ENCODE peak calls at places on chromosome 19, in nine cellular contexts. Y, G, K, Q, F, U, Z, X and R are unnamed samples.

GRCh38 chr19:48925240-48925843 is 8.2 kb upstream of the DHDH start:
- DNase-seq in Y (peak), G (no peak), K (no peak), Q (peak), F (no peak), U (no peak), Z (no peak), X (no peak), R (no peak)

GRCh38 chr19:35347930-35348298 is 212 bp downstream of the FFAR1 start:
- DNase-seq in Y (no peak), G (no peak), K (no peak), Q (no peak), F (peak), U (no peak), Z (no peak), X (no peak), R (no peak)

GRCh38 chr19:31054430-31054829 is 294.8 kb downstream of the TSHZ3 start:
- DNase-seq in Y (peak), G (no peak), K (no peak), Q (no peak), F (no peak), U (no peak), Z (peak), X (peak), R (no peak)

GRCh38 chr19:7506385-7507328 is 9.2 kb upstream of the ZNF358 start:
- DNase-seq in Y (no peak), G (peak), K (peak), Q (peak), F (peak), U (peak), Z (peak), X (no peak), R (no peak)

GRCh38 chr19:2049741-2050348 is 1.2 kb downstream of the MKNK2 start:
- DNase-seq in Y (no peak), G (peak), K (peak), Q (peak), F (peak), U (peak), Z (peak), X (no peak), R (peak)

GRCh38 chr19:3809881-3810707 is 23.9 kb upstream of the MATK start:
- DNase-seq in Y (no peak), G (no peak), K (no peak), Q (no peak), F (no peak), U (no peak), Z (peak), X (no peak), R (no peak)

GRCh38 chr19:49689133-49690072 is at the start of gene ADM5:
- DNase-seq in Y (no peak), G (peak), K (peak), Q (no peak), F (peak), U (peak), Z (no peak), X (no peak), R (peak)

GRCh38 chr19:34269081-34269480 is 14.7 kb downstream of the GARRE1 start:
- DNase-seq in Y (no peak), G (no peak), K (no peak), Q (no peak), F (no peak), U (no peak), Z (no peak), X (no peak), R (no peak)

GRCh38 chr19:48539503-48540096 is 12.4 kb upstream of the SULT2B1 start:
- DNase-seq in Y (no peak), G (no peak), K (no peak), Q (no peak), F (no peak), U (peak), Z (no peak), X (no peak), R (no peak)

GRCh38 chr19:13960863-13961784 is 8.8 kb downstream of the DCAF15 start:
- DNase-seq in Y (no peak), G (no peak), K (no peak), Q (no peak), F (peak), U (no peak), Z (no peak), X (no peak), R (no peak)

GRCh38 chr19:54390942-54391577 is 24.2 kb upstream of the TTYH1 start:
- DNase-seq in Y (peak), G (no peak), K (peak), Q (no peak), F (no peak), U (peak), Z (peak), X (peak), R (peak)

GRCh38 chr19:46821512-46822359 is 28.9 kb downstream of the AP2S1 start:
- DNase-seq in Y (no peak), G (no peak), K (no peak), Q (no peak), F (no peak), U (no peak), Z (peak), X (peak), R (no peak)

GRCh38 chr19:54312436-54313362 is at the start of gene LILRA5:
- DNase-seq in Y (no peak), G (peak), K (no peak), Q (no peak), F (no peak), U (no peak), Z (peak), X (no peak), R (no peak)

GRCh38 chr19:52590728-52591127 is 20.6 kb downstream of the ZNF701 start:
- DNase-seq in Y (no peak), G (no peak), K (no peak), Q (no peak), F (no peak), U (no peak), Z (peak), X (no peak), R (no peak)

GRCh38 chr19:7629347-7630054 is at the start of the genes PET100 and XAB2:
- DNase-seq in Y (peak), G (peak), K (peak), Q (peak), F (peak), U (peak), Z (peak), X (peak), R (peak)

GRCh38 chr19:10404888-10405808 is 1.8 kb upstream of the CDC37 start:
- DNase-seq in Y (no peak), G (no peak), K (no peak), Q (no peak), F (no peak), U (peak), Z (no peak), X (no peak), R (no peak)